ENCODE peak calls at places on chromosomes 4 and X, in four cellular contexts. J, O, P and W are unnamed samples.

GRCh38 chrX:83501540-83501939 is 6.5 kb upstream of the POU3F4 start:
- DNase-seq in J (no peak), O (no peak), P (no peak), W (peak)

GRCh38 chr4:156732634-156733033 is 239.0 kb downstream of the PDGFC start:
- DNase-seq in J (no peak), O (no peak), P (no peak), W (no peak)

GRCh38 chrX:10011991-10012390 is 44.8 kb downstream of the CLDN34 start:
- DNase-seq in J (no peak), O (no peak), P (no peak), W (no peak)

GRCh38 chr4:158667651-158668198 is 4.0 kb downstream of the C4orf46 start:
- DNase-seq in J (peak), O (no peak), P (peak), W (peak)

GRCh38 chr4:183261953-183262775 is 57.9 kb downstream of the CLDN22 start:
- DNase-seq in J (peak), O (peak), P (peak), W (peak)

GRCh38 chrX:150198776-150199175 is 164.3 kb upstream of the MAMLD1 start:
- DNase-seq in J (no peak), O (no peak), P (no peak), W (no peak)

GRCh38 chrX:37746268-37746931 is 33.5 kb upstream of the CYBB start:
- DNase-seq in J (no peak), O (peak), P (no peak), W (no peak)

GRCh38 chr4:103012085-103012484 is 7.4 kb downstream of the SLC9B1 start:
- DNase-seq in J (peak), O (no peak), P (no peak), W (no peak)

GRCh38 chr4:81060587-81061339 is 30.3 kb downstream of the BMP3 start:
- DNase-seq in J (no peak), O (no peak), P (no peak), W (no peak)

GRCh38 chr4:55675196-55675793 is 39.2 kb upstream of the NMU start:
- DNase-seq in J (no peak), O (no peak), P (no peak), W (no peak)

GRCh38 chrX:74423289-74423985 is 2.1 kb downstream of the SLC16A2 start:
- DNase-seq in J (no peak), O (no peak), P (no peak), W (no peak)

GRCh38 chr4:166882221-166882620 is 352.1 kb downstream of the SPOCK3 start:
- DNase-seq in J (no peak), O (no peak), P (no peak), W (no peak)

GRCh38 chr4:57110635-57111546 is 706 bp upstream of the IGFBP7 start:
- DNase-seq in J (peak), O (no peak), P (no peak), W (peak)

GRCh38 chr4:108264693-108265092 is 96.0 kb upstream of the LEF1 start:
- DNase-seq in J (no peak), O (no peak), P (no peak), W (no peak)

GRCh38 chr4:10587296-10587695 is 97.3 kb downstream of the CLNK start:
- DNase-seq in J (no peak), O (no peak), P (no peak), W (no peak)

GRCh38 chrX:151181088-151181487 is 4.7 kb downstream of the GPR50 start:
- DNase-seq in J (no peak), O (no peak), P (no peak), W (no peak)

DNA sequence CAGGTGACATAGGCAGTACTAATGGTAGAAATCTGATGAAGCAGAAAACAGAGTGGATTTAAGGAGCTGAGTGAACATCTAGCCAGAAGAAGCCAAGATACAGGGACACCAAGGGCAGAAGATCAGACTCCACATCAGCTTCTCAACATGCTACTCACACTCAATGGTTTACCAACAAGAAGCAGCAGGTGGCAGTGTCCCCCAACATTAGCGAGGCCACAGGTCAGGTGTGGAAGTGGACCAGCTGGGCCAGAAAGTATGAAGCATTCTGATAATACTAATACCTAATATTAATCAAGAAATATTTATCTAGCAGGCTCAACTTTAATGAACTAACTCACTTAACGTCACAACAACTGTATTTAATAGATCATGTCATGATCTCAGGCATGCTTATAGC is 73.4 kb upstream of the TTC29 start:
- DNase-seq in J (peak), O (no peak), P (peak), W (peak)
- TF ChIP-seq TCF7 in J (no peak), O (no peak), P (no peak), W (no peak)

GRCh38 chr4:77905651-77906263 is 43.1 kb downstream of the MRPL1 start:
- DNase-seq in J (peak), O (no peak), P (no peak), W (no peak)
- TF ChIP-seq TCF7 in J (no peak), O (no peak), P (no peak), W (no peak)

GRCh38 chrX:11952176-11952720 is 186.0 kb upstream of the FRMPD4 start:
- DNase-seq in J (no peak), O (no peak), P (no peak), W (no peak)
- TF ChIP-seq TCF7 in J (no peak), O (no peak), P (no peak), W (no peak)

GRCh38 chr4:142226014-142226413 is 589.6 kb downstream of the IL15 start:
- DNase-seq in J (no peak), O (no peak), P (no peak), W (no peak)
- TF ChIP-seq TCF7 in J (no peak), O (no peak), P (no peak), W (no peak)

GRCh38 chrX:40471965-40472648 is 108.7 kb upstream of the ATP6AP2 start:
- DNase-seq in J (peak), O (peak), P (peak), W (peak)
- TF ChIP-seq TCF7 in J (no peak), O (no peak), P (no peak), W (no peak)

GRCh38 chr4:8912089-8912455 is 40.4 kb upstream of the HMX1 start:
- DNase-seq in J (no peak), O (no peak), P (no peak), W (no peak)
- TF ChIP-seq TCF7 in J (no peak), O (no peak), P (no peak), W (no peak)